ENCODE peak calls at places on chromosomes 4 and X, in eight cellular contexts. S is ovary, O is upper lobe of right lung, J is A549, N is astrocyte, H is MM.1S, Z is cardiac muscle cell, M is left lung. D is an unnamed sample. For H3K4me1, the result is how much of the 10 kb centered on the place peaks cover.

GRCh38 chrX:80174925-80175574 is 160.5 kb downstream of the TBX22 start:
- DNase-seq in S (no peak), O (no peak), J (no peak), N (no peak), H (no peak), Z (no peak), M (peak), D (no peak)

GRCh38 chrX:107823042-107823441 is 2.6 kb upstream of the MID2 start:
- DNase-seq in S (no peak), O (no peak), J (no peak), N (no peak), H (no peak), Z (no peak), M (no peak), D (no peak)

GRCh38 chrX:16658284-16658683 is 8.3 kb downstream of the S100G start:
- DNase-seq in S (no peak), O (no peak), J (no peak), N (peak), H (no peak), Z (no peak), M (no peak), D (no peak)

GRCh38 chr4:176995-177394 is 52.7 kb downstream of the ZNF718 start:
- DNase-seq in S (no peak), O (no peak), J (no peak), N (no peak), H (no peak), Z (no peak), M (no peak), D (no peak)

GRCh38 chr4:63589796-63590195 is 819.5 kb downstream of the TECRL start:
- DNase-seq in S (no peak), O (no peak), J (no peak), N (no peak), H (no peak), Z (no peak), M (no peak), D (no peak)

GRCh38 chr4:12053951-12054350 is 625.3 kb upstream of the HS3ST1 start:
- DNase-seq in S (no peak), O (no peak), J (no peak), N (no peak), H (no peak), Z (no peak), M (no peak), D (no peak)

GRCh38 chrX:135977611-135978010 is 3.8 kb upstream of the MMGT1 start:
- DNase-seq in S (no peak), O (no peak), J (peak), N (peak), H (no peak), Z (no peak), M (no peak), D (no peak)

GRCh38 chr4:71206763-71207162 is 132.1 kb upstream of the SLC4A4 start:
- DNase-seq in S (no peak), O (no peak), J (no peak), N (peak), H (no peak), Z (no peak), M (no peak), D (no peak)

GRCh38 chr4:95409127-95409526 is 139.6 kb downstream of the UNC5C start:
- DNase-seq in S (no peak), O (no peak), J (peak), N (peak), H (no peak), Z (no peak), M (no peak), D (no peak)

GRCh38 chrX:121746105-121746504 is 698.7 kb downstream of the GLUD2 start:
- DNase-seq in S (no peak), O (no peak), J (no peak), N (no peak), H (no peak), Z (no peak), M (no peak), D (no peak)

GRCh38 chr4:101953949-101954348 is 163.4 kb downstream of the BANK1 start:
- DNase-seq in S (no peak), O (no peak), J (peak), N (peak), H (no peak), Z (peak), M (no peak), D (no peak)

GRCh38 chrX:39835241-39835640 is 262.5 kb downstream of the BCOR start:
- DNase-seq in S (no peak), O (no peak), J (no peak), N (no peak), H (no peak), Z (no peak), M (no peak), D (no peak)

GRCh38 chrX:120274958-120275357 is 24.3 kb downstream of the ZBTB33 start:
- DNase-seq in S (no peak), O (no peak), J (no peak), N (no peak), H (no peak), Z (no peak), M (no peak), D (no peak)

GRCh38 chr4:6987566-6987920 is 55.6 kb upstream of the TADA2B start:
- DNase-seq in S (no peak), O (no peak), J (no peak), N (peak), H (peak), Z (peak), M (no peak), D (no peak)

GRCh38 chr4:88713782-88714181 is 16.2 kb upstream of the NAP1L5 start:
- DNase-seq in S (no peak), O (no peak), J (no peak), N (no peak), H (no peak), Z (no peak), M (no peak), D (no peak)

GRCh38 chrX:100864967-100865366 is 9.2 kb downstream of the NOX1 start:
- DNase-seq in S (no peak), O (no peak), J (no peak), N (peak), H (no peak), Z (no peak), M (no peak), D (no peak)

GRCh38 chr4:184437988-184438774 is 36.2 kb downstream of the IRF2 start:
- DNase-seq in S (no peak), O (no peak), J (no peak), N (no peak), H (no peak), Z (no peak), M (no peak), D (no peak)

GRCh38 chr4:183422962-183423653 is 21.3 kb upstream of the CDKN2AIP start:
- DNase-seq in S (peak), O (no peak), J (no peak), N (peak), H (no peak), Z (no peak), M (no peak), D (no peak)
- TF ChIP-seq CTCF in S (no peak), O (no peak), J (no peak), N (no peak), H (no peak), Z (no peak), M (no peak), D (no peak)

GRCh38 chr4:113958766-113959540 is 20.5 kb downstream of the ARSJ start:
- DNase-seq in S (no peak), O (no peak), J (peak), N (peak), H (no peak), Z (no peak), M (no peak), D (no peak)
- H3K4me1 ChIP-seq in S (under half), O (under half), J (under half), N (under half), H (under half), Z (under half), M (under half), D (under half)

GRCh38 chr4:25697516-25697915 is 41.9 kb downstream of the SLC34A2 start:
- DNase-seq in S (no peak), O (no peak), J (no peak), N (no peak), H (no peak), Z (no peak), M (no peak), D (no peak)

GRCh38 chr4:25703731-25704388 is 48.2 kb downstream of the SLC34A2 start:
- DNase-seq in S (no peak), O (no peak), J (no peak), N (peak), H (no peak), Z (peak), M (no peak), D (no peak)

GRCh38 chr4:25704516-25704915 is 48.9 kb downstream of the SLC34A2 start:
- DNase-seq in S (no peak), O (no peak), J (no peak), N (no peak), H (no peak), Z (no peak), M (no peak), D (no peak)

DNA sequence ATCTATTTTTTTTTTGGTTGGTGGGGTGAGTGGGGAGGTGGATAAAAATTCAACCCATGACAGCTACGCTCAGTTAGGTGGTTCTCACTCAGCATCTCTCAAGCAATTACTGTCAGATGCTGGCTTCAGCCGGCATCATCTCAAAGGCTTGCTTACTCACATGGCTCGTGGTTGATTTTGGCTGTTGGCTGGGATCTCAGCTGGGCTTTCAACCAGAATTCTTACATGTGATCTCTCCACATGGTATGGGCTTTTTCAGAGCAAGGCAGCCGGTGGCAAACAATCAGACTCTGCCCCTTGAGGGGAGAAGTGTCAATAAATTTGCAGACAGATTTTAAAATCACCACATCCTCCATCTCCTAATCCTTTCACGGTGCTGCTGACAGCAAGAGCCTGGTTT is 47.2 kb downstream of the SLC34A2 start:
- DNase-seq in S (no peak), O (no peak), J (no peak), N (peak), H (no peak), Z (peak), M (no peak), D (no peak)
- TF ChIP-seq CTCF in S (no peak), O (no peak), J (no peak), N (no peak), H (no peak), Z (peak), M (no peak), D (no peak)

GRCh38 chr4:147825451-147826287 is 93.8 kb downstream of the ARHGAP10 start:
- DNase-seq in S (peak), O (no peak), J (no peak), N (peak), H (no peak), Z (no peak), M (no peak), D (no peak)

GRCh38 chr4:147828361-147828760 is 96.5 kb downstream of the ARHGAP10 start:
- DNase-seq in S (no peak), O (no peak), J (no peak), N (peak), H (no peak), Z (no peak), M (no peak), D (no peak)

GRCh38 chr4:147824316-147824715 is 92.4 kb downstream of the ARHGAP10 start:
- DNase-seq in S (no peak), O (no peak), J (no peak), N (no peak), H (no peak), Z (no peak), M (no peak), D (no peak)

GRCh38 chr4:147824884-147825283 is 93.0 kb downstream of the ARHGAP10 start:
- DNase-seq in S (no peak), O (no peak), J (no peak), N (no peak), H (no peak), Z (no peak), M (no peak), D (no peak)

GRCh38 chr4:147826288-147826646 is 94.4 kb downstream of the ARHGAP10 start:
- DNase-seq in S (no peak), O (no peak), J (no peak), N (no peak), H (no peak), Z (no peak), M (no peak), D (no peak)
- H3K4me1 ChIP-seq in S (under half), O (half or more), J (under half), N (under half), H (under half), Z (under half), M (under half), D (half or more)

GRCh38 chr4:75912968-75913367 is 10.7 kb upstream of the PPEF2 start:
- DNase-seq in S (no peak), O (no peak), J (no peak), N (no peak), H (no peak), Z (no peak), M (no peak), D (no peak)

GRCh38 chr4:75919914-75920313 is 17.7 kb upstream of the PPEF2 start:
- DNase-seq in S (peak), O (no peak), J (no peak), N (peak), H (no peak), Z (no peak), M (no peak), D (no peak)

GRCh38 chr4:75921910-75922309 is 18.9 kb downstream of the NAAA start:
- DNase-seq in S (no peak), O (no peak), J (no peak), N (no peak), H (no peak), Z (no peak), M (no peak), D (no peak)

GRCh38 chr4:75920327-75920726 is 18.1 kb upstream of the PPEF2 start:
- DNase-seq in S (no peak), O (no peak), J (no peak), N (no peak), H (no peak), Z (no peak), M (no peak), D (no peak)

GRCh38 chr4:75916091-75916661 is 13.9 kb upstream of the PPEF2 start:
- DNase-seq in S (no peak), O (no peak), J (peak), N (peak), H (peak), Z (peak), M (no peak), D (no peak)
- TF ChIP-seq CTCF in S (peak), O (peak), J (peak), N (peak), H (peak), Z (peak), M (peak), D (peak)

D was measured in suprapubic skin.